ENCODE peak calls at places on chromosomes 3 and 15, in four cellular contexts. P is stomach, I is transverse colon, T is MCF 10A. E is an unnamed sample.

GRCh38 chr3:169790687-169791429 is 17.7 kb downstream of the MYNN start:
- DNase-seq in P (no peak), I (no peak), T (no peak), E (no peak)

GRCh38 chr15:92801774-92802464 is 98.2 kb upstream of the CHD2 start:
- DNase-seq in P (no peak), I (peak; percentile 35), T (peak; percentile 78), E (peak; percentile 95)

GRCh38 chr15:80171787-80172186 is 19.0 kb downstream of the FAH start:
- DNase-seq in P (no peak), I (no peak), T (no peak), E (no peak)

GRCh38 chr15:100309984-100310291 is 31.8 kb downstream of the ADAMTS17 start:
- DNase-seq in P (no peak), I (no peak), T (no peak), E (no peak)

GRCh38 chr3:65878831-65879230 is 159.9 kb downstream of the MAGI1 start:
- DNase-seq in P (no peak), I (no peak), T (no peak), E (no peak)

GRCh38 chr15:70156781-70157261 is 59.1 kb upstream of the TLE3 start:
- DNase-seq in P (peak; percentile 56), I (no peak), T (peak; percentile 45), E (peak; percentile 20)

GRCh38 chr3:31379598-31379997 is 153.1 kb upstream of the STT3B start:
- DNase-seq in P (no peak), I (no peak), T (no peak), E (no peak)

GRCh38 chr3:65886376-65886775 is 152.3 kb downstream of the MAGI1 start:
- DNase-seq in P (no peak), I (no peak), T (no peak), E (no peak)

GRCh38 chr3:55631766-55632331 is 144.7 kb upstream of the WNT5A start:
- DNase-seq in P (no peak), I (no peak), T (no peak), E (no peak)

GRCh38 chr3:141236351-141236750 is 4.7 kb downstream of the PXYLP1 start:
- DNase-seq in P (no peak), I (no peak), T (no peak), E (no peak)

GRCh38 chr15:65836665-65837064 is 32.6 kb upstream of the RAB11A start:
- DNase-seq in P (no peak), I (no peak), T (no peak), E (no peak)

GRCh38 chr3:64223809-64224570 is 1.3 kb downstream of the PRICKLE2 start:
- DNase-seq in P (no peak), I (no peak), T (no peak), E (peak; percentile 59)

GRCh38 chr3:10554746-10555145 is 49.4 kb upstream of the ATP2B2 start:
- DNase-seq in P (no peak), I (no peak), T (no peak), E (no peak)

GRCh38 chr3:17500618-17501017 is 241.8 kb downstream of the TBC1D5 start:
- DNase-seq in P (no peak), I (no peak), T (peak; percentile 6), E (no peak)

GRCh38 chr3:192892981-192893827 is 24.5 kb downstream of the MB21D2 start:
- DNase-seq in P (no peak), I (peak; percentile 39), T (peak; percentile 90), E (peak; percentile 81)

GRCh38 chr3:167100200-167100599 is 279.9 kb downstream of the ZBBX start:
- DNase-seq in P (no peak), I (no peak), T (no peak), E (no peak)

GRCh38 chr3:167106456-167106855 is 273.6 kb downstream of the ZBBX start:
- DNase-seq in P (no peak), I (no peak), T (no peak), E (no peak)

GRCh38 chr3:167102071-167102470 is 278.0 kb downstream of the ZBBX start:
- DNase-seq in P (no peak), I (no peak), T (peak; percentile 33), E (no peak)

GRCh38 chr3:167095976-167096375 is 284.1 kb downstream of the ZBBX start:
- DNase-seq in P (no peak), I (no peak), T (no peak), E (no peak)

GRCh38 chr3:167100651-167101050 is 279.4 kb downstream of the ZBBX start:
- DNase-seq in P (no peak), I (no peak), T (no peak), E (no peak)
- TF ChIP-seq CTCF in P (no peak), I (no peak), T (no peak), E (no peak)

GRCh38 chr3:134754768-134755559 is 40.1 kb upstream of the EPHB1 start:
- DNase-seq in P (peak; percentile 35), I (peak; percentile 11), T (peak; percentile 64), E (peak; percentile 49)

GRCh38 chr3:134752761-134753461 is 42.1 kb upstream of the EPHB1 start:
- DNase-seq in P (no peak), I (no peak), T (no peak), E (no peak)

GRCh38 chr3:134755821-134756220 is 39.2 kb upstream of the EPHB1 start:
- DNase-seq in P (no peak), I (no peak), T (no peak), E (no peak)

GRCh38 chr3:134751831-134752230 is 43.2 kb upstream of the EPHB1 start:
- DNase-seq in P (no peak), I (no peak), T (no peak), E (no peak)

GRCh38 chr3:134753999-134754742 is 40.9 kb upstream of the EPHB1 start:
- DNase-seq in P (no peak), I (no peak), T (no peak), E (no peak)
- TF ChIP-seq CTCF in P (no peak), I (no peak), T (no peak), E (no peak)

DNA sequence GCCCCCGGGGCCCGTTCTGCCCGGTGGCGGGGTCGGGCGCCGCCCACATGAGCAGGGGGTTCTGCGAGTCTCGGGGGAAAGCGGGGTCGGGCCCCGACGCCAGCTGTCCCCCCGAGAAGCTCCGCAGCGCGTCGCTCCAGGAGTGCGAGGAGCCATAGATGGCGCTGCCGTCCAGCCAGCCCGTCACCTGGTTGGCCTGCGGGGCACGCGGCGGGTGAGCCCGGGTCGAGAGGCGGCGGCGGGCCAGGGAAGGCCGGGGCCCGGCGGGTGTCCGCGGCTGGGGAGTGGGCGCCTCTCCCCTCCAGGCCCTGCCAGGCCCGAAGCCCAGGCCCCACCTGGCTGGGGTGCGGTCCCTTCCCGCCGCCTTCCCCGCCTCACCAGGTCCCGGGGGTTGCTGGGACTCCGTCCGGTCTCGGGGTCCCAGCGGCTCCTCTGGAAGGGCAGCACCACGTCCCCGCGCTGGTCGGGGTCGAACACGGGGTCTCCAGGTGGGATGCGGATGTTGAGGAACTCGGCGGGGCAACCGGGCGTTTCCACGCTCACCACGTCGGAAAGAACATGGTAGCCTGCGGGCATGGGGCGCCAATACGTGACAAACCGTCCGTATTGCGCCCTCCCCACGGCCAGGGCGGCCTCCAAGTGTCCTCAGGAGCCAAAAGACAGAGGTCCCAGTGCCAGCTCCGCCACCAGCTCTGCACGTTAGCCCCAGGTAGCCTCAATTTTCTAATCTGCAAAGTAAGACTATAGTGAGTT is 2.4 kb downstream of the DUOX2 start:
- DNase-seq in P (no peak), I (no peak), T (no peak), E (no peak)
- TF ChIP-seq CTCF in P (no peak), I (no peak), T (no peak), E (no peak)

GRCh38 chr3:58532794-58533220 is 4.2 kb downstream of the ACOX2 start:
- DNase-seq in P (peak; percentile 78), I (peak; percentile 77), T (peak; percentile 79), E (peak; percentile 54)

GRCh38 chr3:58529516-58530353 is 7.3 kb downstream of the ACOX2 start:
- DNase-seq in P (no peak), I (no peak), T (no peak), E (no peak)

GRCh38 chr3:58531555-58531954 is 5.4 kb downstream of the ACOX2 start:
- DNase-seq in P (no peak), I (peak; percentile 37), T (no peak), E (no peak)

GRCh38 chr3:58530354-58530865 is 6.6 kb downstream of the ACOX2 start:
- DNase-seq in P (no peak), I (no peak), T (no peak), E (no peak)

DNA sequence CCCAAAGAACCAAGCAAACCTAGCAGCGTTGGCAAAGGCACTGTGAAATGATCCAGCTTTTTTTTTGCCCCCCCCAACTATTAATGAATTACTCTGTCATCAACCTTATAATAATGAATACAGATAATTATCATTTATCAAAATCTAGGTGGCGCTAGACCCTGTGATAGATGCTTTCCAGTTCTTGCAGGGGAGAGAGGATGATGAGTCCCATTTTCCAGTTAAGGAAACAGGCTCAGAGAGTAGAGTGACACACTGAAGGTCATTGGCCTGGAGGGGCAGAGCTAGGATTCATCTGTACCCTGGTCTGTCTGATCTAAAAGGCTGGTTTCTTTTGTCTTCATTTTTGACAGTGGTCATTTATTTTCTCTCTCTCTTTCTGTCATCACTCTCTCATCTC is 5.0 kb downstream of the ACOX2 start:
- DNase-seq in P (no peak), I (no peak), T (peak; percentile 44), E (peak; percentile 27)
- TF ChIP-seq CTCF in P (no peak), I (no peak), T (peak; percentile 8), E (peak; percentile 61)

GRCh38 chr3:42600958-42601675 is 631 bp downstream of the NKTR start:
- DNase-seq in P (peak; percentile 64), I (peak; percentile 72), T (peak; percentile 73), E (peak; percentile 77)
- TF ChIP-seq CTCF in P (no peak), I (peak; percentile 23), T (no peak), E (peak; percentile 6)

GRCh38 chr15:68935400-68935937 is 5.1 kb downstream of the SPESP1 start:
- DNase-seq in P (no peak), I (no peak), T (no peak), E (no peak)

DNA sequence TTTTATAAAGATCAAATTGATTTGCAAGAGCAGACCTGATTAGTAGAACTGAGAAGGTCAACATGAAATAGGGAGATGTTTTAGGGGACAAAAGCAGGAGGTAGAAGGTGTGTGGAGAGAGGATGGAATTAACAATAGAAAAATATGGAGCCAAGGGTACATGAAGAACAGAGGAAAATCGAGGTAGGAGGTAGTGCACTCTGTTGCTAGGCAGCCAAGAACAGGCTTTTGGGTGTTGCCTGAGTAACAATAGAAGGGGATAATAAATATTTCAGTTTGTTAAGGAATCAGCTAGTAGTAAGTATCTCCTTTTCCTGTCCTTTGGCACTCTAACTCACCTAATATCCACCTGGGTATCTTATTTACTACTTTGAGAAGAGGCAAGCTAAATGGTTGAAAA is 9.2 kb downstream of the SPESP1 start:
- DNase-seq in P (no peak), I (no peak), T (no peak), E (no peak)
- TF ChIP-seq CTCF in P (no peak), I (no peak), T (no peak), E (no peak)